ENCODE peak calls at places on chromosome 17, in six cellular contexts. One of them, this sample, is unnamed.

GRCh38 chr17:57125406-57125805 is 40.4 kb downstream of the AKAP1 start:
- DNase-seq in astrocyte of the spinal cord: no peak
- DNase-seq in Jurkat, Clone E6-1: no peak
- DNase-seq in uterus: no peak
- DNase-seq in A549: no peak
- DNase-seq in lower leg skin: no peak
- DNase-seq in this sample: no peak

GRCh38 chr17:5948811-5949210 is 121.4 kb upstream of the WSCD1 start:
- DNase-seq in lower leg skin: no peak
- DNase-seq in astrocyte of the spinal cord: no peak
- DNase-seq in uterus: no peak
- DNase-seq in A549: no peak
- DNase-seq in Jurkat, Clone E6-1: no peak
- DNase-seq in this sample: no peak

GRCh38 chr17:55965051-55965450 is 188.2 kb upstream of the ANKFN1 start:
- DNase-seq in uterus: no peak
- DNase-seq in Jurkat, Clone E6-1: no peak
- DNase-seq in A549: no peak
- DNase-seq in astrocyte of the spinal cord: no peak
- DNase-seq in lower leg skin: no peak
- DNase-seq in this sample: no peak

GRCh38 chr17:1107777-1108559 is 71.8 kb downstream of the ABR start:
- DNase-seq in Jurkat, Clone E6-1: no peak
- DNase-seq in uterus: no peak
- DNase-seq in lower leg skin: no peak
- DNase-seq in A549: no peak
- DNase-seq in astrocyte of the spinal cord: no peak
- DNase-seq in this sample: no peak

GRCh38 chr17:57703273-57703672 is 41.8 kb downstream of the CCDC182 start:
- DNase-seq in astrocyte of the spinal cord: no peak
- DNase-seq in A549: no peak
- DNase-seq in uterus: no peak
- DNase-seq in lower leg skin: no peak
- DNase-seq in Jurkat, Clone E6-1: no peak
- DNase-seq in this sample: no peak

GRCh38 chr17:1601571-1601970 is 27.1 kb downstream of the SLC43A2 start:
- DNase-seq in astrocyte of the spinal cord: no peak
- DNase-seq in A549: no peak
- DNase-seq in uterus: no peak
- DNase-seq in Jurkat, Clone E6-1: no peak
- DNase-seq in lower leg skin: no peak
- DNase-seq in this sample: no peak

GRCh38 chr17:73593249-73593965 is 50.8 kb downstream of the SDK2 start:
- DNase-seq in astrocyte of the spinal cord: no peak
- DNase-seq in A549: no peak
- DNase-seq in lower leg skin: no peak
- DNase-seq in Jurkat, Clone E6-1: no peak
- DNase-seq in uterus: no peak
- DNase-seq in this sample: no peak

GRCh38 chr17:50268632-50269287 is 5.5 kb upstream of the TMEM92 start:
- DNase-seq in lower leg skin: no peak
- DNase-seq in Jurkat, Clone E6-1: no peak
- DNase-seq in astrocyte of the spinal cord: peak
- DNase-seq in uterus: peak
- DNase-seq in A549: no peak
- DNase-seq in this sample: no peak

GRCh38 chr17:42700890-42701289 is 18.6 kb downstream of the CNTNAP1 start:
- DNase-seq in lower leg skin: no peak
- DNase-seq in A549: no peak
- DNase-seq in Jurkat, Clone E6-1: no peak
- DNase-seq in uterus: no peak
- DNase-seq in astrocyte of the spinal cord: no peak
- DNase-seq in this sample: no peak

GRCh38 chr17:51121620-51122472 is 1.2 kb upstream of the SPAG9 start:
- DNase-seq in Jurkat, Clone E6-1: no peak
- DNase-seq in A549: peak
- DNase-seq in uterus: peak
- DNase-seq in lower leg skin: peak
- DNase-seq in astrocyte of the spinal cord: peak
- DNase-seq in this sample: peak

GRCh38 chr17:70278846-70279465 is 109.6 kb downstream of the KCNJ2 start:
- DNase-seq in astrocyte of the spinal cord: no peak
- DNase-seq in lower leg skin: no peak
- DNase-seq in uterus: no peak
- DNase-seq in Jurkat, Clone E6-1: no peak
- DNase-seq in A549: no peak
- DNase-seq in this sample: no peak

GRCh38 chr17:45982791-45983613 is 16.0 kb upstream of the STH start:
- DNase-seq in Jurkat, Clone E6-1: no peak
- DNase-seq in uterus: no peak
- DNase-seq in lower leg skin: no peak
- DNase-seq in A549: no peak
- DNase-seq in astrocyte of the spinal cord: no peak
- DNase-seq in this sample: no peak

GRCh38 chr17:7923290-7923628 is 6.4 kb downstream of the KCNAB3 start:
- DNase-seq in astrocyte of the spinal cord: no peak
- DNase-seq in Jurkat, Clone E6-1: no peak
- DNase-seq in lower leg skin: no peak
- DNase-seq in A549: no peak
- DNase-seq in uterus: no peak
- DNase-seq in this sample: no peak

DNA sequence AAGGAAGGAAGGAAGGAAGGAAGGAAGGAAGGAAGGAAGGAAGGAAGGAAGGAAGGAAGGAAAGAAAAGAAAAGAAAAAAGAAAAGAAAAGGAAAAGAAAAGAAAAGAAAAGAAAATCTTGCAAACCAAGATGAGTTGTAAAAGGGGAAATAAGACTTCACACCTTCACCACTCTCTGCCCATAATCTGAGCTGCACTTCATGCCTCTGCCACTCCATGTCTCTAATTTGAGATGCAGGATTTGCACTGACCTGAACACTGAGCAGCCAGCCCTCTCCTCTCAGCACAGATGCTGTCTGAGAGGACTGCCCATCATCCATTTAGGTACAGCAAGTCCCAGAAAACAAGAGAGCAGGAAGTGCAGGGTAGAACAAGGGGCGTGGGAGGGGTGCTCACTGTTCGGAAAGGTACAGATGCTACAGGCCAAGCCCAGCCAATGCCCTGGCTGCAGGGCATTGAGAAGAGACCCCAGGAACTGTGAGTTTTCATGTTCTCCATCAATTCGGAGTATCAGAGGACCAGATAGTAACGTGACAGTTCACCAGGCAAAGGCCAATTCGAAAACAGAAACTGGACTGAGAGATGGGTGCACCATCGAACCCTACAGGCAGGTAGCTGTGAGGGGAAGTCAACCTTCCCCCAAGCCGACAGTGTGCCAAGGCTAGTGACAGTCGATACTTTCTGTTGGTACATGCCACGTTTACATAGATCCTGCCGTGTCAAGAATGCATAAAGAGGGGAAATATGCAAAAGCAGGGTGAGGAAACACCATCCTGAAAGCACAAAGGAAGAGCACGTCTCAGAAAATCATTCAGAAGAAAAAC is 141.9 kb upstream of the RCVRN start:
- DNase-seq in lower leg skin: no peak
- DNase-seq in Jurkat, Clone E6-1: no peak
- DNase-seq in astrocyte of the spinal cord: no peak
- DNase-seq in A549: no peak
- DNase-seq in uterus: no peak
- DNase-seq in this sample: no peak
- H3K4me3 ChIP-seq in lower leg skin: no peak
- H3K4me3 ChIP-seq in Jurkat, Clone E6-1: no peak
- H3K4me3 ChIP-seq in astrocyte of the spinal cord: no peak
- H3K4me3 ChIP-seq in A549: no peak
- H3K4me3 ChIP-seq in uterus: no peak
- H3K4me3 ChIP-seq in this sample: no peak

DNA sequence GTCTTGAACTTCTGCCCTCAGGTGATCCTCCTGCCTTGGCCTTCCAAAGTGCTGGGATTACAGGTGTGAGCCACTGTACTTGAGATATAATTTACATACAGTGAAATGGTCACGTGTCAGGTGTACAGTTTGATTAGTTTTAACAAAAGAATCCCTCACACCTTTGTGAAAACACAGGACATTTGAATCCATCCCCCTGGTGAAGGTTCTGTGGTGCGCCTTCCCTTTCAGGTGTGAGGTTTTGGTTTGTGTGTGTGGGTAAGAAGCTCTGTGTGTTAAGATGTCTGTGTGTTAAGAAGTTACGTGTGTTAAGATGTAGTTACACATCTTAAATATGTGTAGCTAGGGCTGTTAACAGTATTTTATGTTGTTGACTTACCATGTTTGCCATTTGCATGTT is 4.4 kb downstream of the SEC14L1 start:
- DNase-seq in uterus: no peak
- DNase-seq in Jurkat, Clone E6-1: no peak
- DNase-seq in A549: no peak
- DNase-seq in astrocyte of the spinal cord: no peak
- DNase-seq in lower leg skin: no peak
- DNase-seq in this sample: no peak
- H3K4me3 ChIP-seq in uterus: no peak
- H3K4me3 ChIP-seq in Jurkat, Clone E6-1: no peak
- H3K4me3 ChIP-seq in A549: no peak
- H3K4me3 ChIP-seq in astrocyte of the spinal cord: no peak
- H3K4me3 ChIP-seq in lower leg skin: no peak
- H3K4me3 ChIP-seq in this sample: no peak

DNA sequence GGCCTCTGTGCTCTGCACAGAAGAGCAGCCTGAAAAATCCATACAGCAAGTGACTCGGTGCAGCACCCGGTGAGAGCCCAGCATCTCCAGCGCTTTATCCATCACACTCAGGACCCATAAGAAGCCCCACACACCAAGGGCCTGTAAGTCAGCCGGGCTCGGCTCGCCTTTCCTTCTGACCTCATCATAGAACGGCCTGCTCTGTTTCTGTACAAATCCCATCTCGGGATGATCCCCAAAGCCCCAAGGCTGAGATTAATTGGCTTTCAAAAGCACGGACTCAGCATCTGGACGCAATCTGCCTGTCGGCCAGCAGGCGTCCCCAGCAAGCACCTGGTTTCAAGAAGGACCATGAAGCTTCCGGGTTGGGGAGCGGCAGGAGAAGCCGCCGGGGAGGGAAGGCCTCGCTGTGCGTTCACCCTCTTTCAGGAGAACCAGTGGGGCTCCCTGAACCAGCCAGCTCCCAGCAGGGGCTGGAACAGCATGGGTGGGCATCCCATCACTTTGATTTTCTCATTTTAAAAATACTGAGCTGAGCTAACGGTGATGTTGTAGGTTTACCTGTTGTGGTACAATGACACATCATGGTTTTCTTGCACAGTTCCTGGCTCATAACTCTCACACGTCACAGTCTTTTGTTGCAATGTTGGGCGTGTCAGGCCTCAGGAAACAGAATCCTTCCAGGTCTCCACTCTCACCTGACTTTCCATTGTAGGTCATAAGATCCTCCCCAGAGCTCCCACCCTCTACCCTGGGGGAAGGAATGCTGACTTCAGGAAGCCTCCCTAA is 6.7 kb downstream of the CCDC57 start:
- DNase-seq in Jurkat, Clone E6-1: peak
- DNase-seq in uterus: peak
- DNase-seq in lower leg skin: peak
- DNase-seq in A549: peak
- DNase-seq in astrocyte of the spinal cord: peak
- DNase-seq in this sample: peak
- H3K4me3 ChIP-seq in Jurkat, Clone E6-1: peak
- H3K4me3 ChIP-seq in uterus: no peak
- H3K4me3 ChIP-seq in lower leg skin: no peak
- H3K4me3 ChIP-seq in A549: no peak
- H3K4me3 ChIP-seq in astrocyte of the spinal cord: no peak
- H3K4me3 ChIP-seq in this sample: no peak

GRCh38 chr17:12020595-12021590 is at the start of gene MAP2K4:
- DNase-seq in Jurkat, Clone E6-1: peak
- DNase-seq in astrocyte of the spinal cord: peak
- DNase-seq in uterus: peak
- DNase-seq in lower leg skin: peak
- DNase-seq in A549: peak
- DNase-seq in this sample: peak
- H3K4me3 ChIP-seq in Jurkat, Clone E6-1: peak
- H3K4me3 ChIP-seq in astrocyte of the spinal cord: peak
- H3K4me3 ChIP-seq in uterus: peak
- H3K4me3 ChIP-seq in lower leg skin: peak
- H3K4me3 ChIP-seq in A549: peak
- H3K4me3 ChIP-seq in this sample: peak

GRCh38 chr17:67238976-67239375 is 6.0 kb downstream of the HELZ start:
- DNase-seq in astrocyte of the spinal cord: no peak
- DNase-seq in A549: no peak
- DNase-seq in Jurkat, Clone E6-1: no peak
- DNase-seq in uterus: no peak
- DNase-seq in lower leg skin: no peak
- DNase-seq in this sample: no peak

GRCh38 chr17:67239597-67239996 is 5.4 kb downstream of the HELZ start:
- DNase-seq in Jurkat, Clone E6-1: no peak
- DNase-seq in uterus: no peak
- DNase-seq in astrocyte of the spinal cord: peak
- DNase-seq in A549: no peak
- DNase-seq in lower leg skin: no peak
- DNase-seq in this sample: no peak

GRCh38 chr17:67243284-67243683 is 1.7 kb downstream of the HELZ start:
- DNase-seq in A549: no peak
- DNase-seq in uterus: no peak
- DNase-seq in lower leg skin: no peak
- DNase-seq in astrocyte of the spinal cord: no peak
- DNase-seq in Jurkat, Clone E6-1: no peak
- DNase-seq in this sample: no peak

GRCh38 chr17:67244621-67245072 is 349 bp downstream of the HELZ start:
- DNase-seq in Jurkat, Clone E6-1: no peak
- DNase-seq in astrocyte of the spinal cord: no peak
- DNase-seq in lower leg skin: no peak
- DNase-seq in uterus: no peak
- DNase-seq in A549: peak
- DNase-seq in this sample: peak

DNA sequence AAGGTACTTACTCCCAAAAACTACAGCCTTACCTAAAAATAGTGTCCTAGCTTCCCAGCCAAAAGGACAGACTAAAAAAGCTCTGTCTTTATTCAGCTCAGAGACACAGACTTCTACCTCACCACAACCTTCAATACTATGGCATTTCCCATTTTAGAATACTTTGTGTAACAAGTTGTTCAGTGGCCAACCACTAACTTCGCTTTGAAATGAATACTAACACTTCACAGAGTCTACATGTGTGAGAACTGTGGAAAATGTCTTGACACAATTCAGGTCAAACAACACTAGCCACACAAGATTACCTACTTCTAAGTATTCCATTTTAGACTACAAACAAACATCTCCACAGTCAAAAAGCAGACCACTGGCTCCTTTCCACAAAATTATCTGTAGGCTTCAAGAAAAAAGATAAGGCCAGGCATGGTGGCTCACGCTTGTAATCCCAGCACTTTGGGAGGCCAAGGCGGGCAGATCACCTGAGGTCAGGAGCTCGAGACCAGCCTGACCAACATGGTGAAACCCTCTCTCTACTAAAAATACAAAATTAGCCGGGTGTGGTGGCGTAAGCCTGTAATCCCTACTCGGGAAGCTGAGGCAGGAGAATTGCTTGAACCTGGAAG is 3.2 kb downstream of the HELZ start:
- DNase-seq in astrocyte of the spinal cord: no peak
- DNase-seq in A549: no peak
- DNase-seq in uterus: no peak
- DNase-seq in lower leg skin: no peak
- DNase-seq in Jurkat, Clone E6-1: peak
- DNase-seq in this sample: no peak
- H3K4me3 ChIP-seq in astrocyte of the spinal cord: no peak
- H3K4me3 ChIP-seq in A549: no peak
- H3K4me3 ChIP-seq in uterus: no peak
- H3K4me3 ChIP-seq in lower leg skin: no peak
- H3K4me3 ChIP-seq in Jurkat, Clone E6-1: no peak
- H3K4me3 ChIP-seq in this sample: no peak

GRCh38 chr17:63390090-63390489 is 56.0 kb downstream of the CYB561 start:
- DNase-seq in Jurkat, Clone E6-1: no peak
- DNase-seq in A549: no peak
- DNase-seq in lower leg skin: no peak
- DNase-seq in astrocyte of the spinal cord: no peak
- DNase-seq in uterus: no peak
- DNase-seq in this sample: no peak
- H3K4me3 ChIP-seq in Jurkat, Clone E6-1: no peak
- H3K4me3 ChIP-seq in A549: no peak
- H3K4me3 ChIP-seq in lower leg skin: no peak
- H3K4me3 ChIP-seq in astrocyte of the spinal cord: no peak
- H3K4me3 ChIP-seq in uterus: no peak
- H3K4me3 ChIP-seq in this sample: no peak

This sample was measured in K562.